ENCODE peak calls at places on chromosomes 16 and 17, in four cellular contexts. M is stomach, C is endothelial cell of umbilical vein, Z is esophagus muscularis mucosa. P is an unnamed sample.

GRCh38 chr17:63460018-63460417 is 13.9 kb upstream of the CYB561 start:
- DNase-seq in M (no peak), C (no peak), Z (no peak), P (no peak)

GRCh38 chr17:78812849-78813248 is 27.8 kb downstream of the USP36 start:
- DNase-seq in M (no peak), C (no peak), Z (no peak), P (peak; percentile 28)

GRCh38 chr17:49063652-49064051 is 66.5 kb downstream of the IGF2BP1 start:
- DNase-seq in M (no peak), C (peak; percentile 41), Z (no peak), P (no peak)

GRCh38 chr17:31843382-31843780 is 15.7 kb downstream of the COPRS start:
- DNase-seq in M (no peak), C (no peak), Z (no peak), P (no peak)

GRCh38 chr17:1067282-1067956 is 70.5 kb downstream of the TIMM22 start:
- DNase-seq in M (peak; percentile 54), C (no peak), Z (no peak), P (no peak)

GRCh38 chr17:76523084-76524037 is 14.1 kb downstream of the CYGB start:
- DNase-seq in M (peak; percentile 83), C (peak; percentile 60), Z (no peak), P (peak; percentile 97)

GRCh38 chr17:77572065-77572601 is 386.4 kb upstream of the TNRC6C start:
- DNase-seq in M (no peak), C (no peak), Z (no peak), P (peak; percentile 46)

GRCh38 chr17:81722184-81723120 is 10.4 kb downstream of the SLC25A10 start:
- DNase-seq in M (peak; percentile 94), C (no peak), Z (no peak), P (no peak)

GRCh38 chr17:27520571-27521185 is 64.4 kb downstream of the KSR1 start:
- DNase-seq in M (no peak), C (no peak), Z (no peak), P (no peak)

GRCh38 chr17:63928966-63929695 is 3.0 kb downstream of the CD79B start:
- DNase-seq in M (no peak), C (no peak), Z (no peak), P (peak; percentile 74)

GRCh38 chr17:15883617-15884111 is 61.3 kb upstream of the ADORA2B start:
- DNase-seq in M (no peak), C (no peak), Z (no peak), P (no peak)

GRCh38 chr16:12324152-12324551 is 347.6 kb downstream of the SNX29 start:
- DNase-seq in M (no peak), C (no peak), Z (no peak), P (no peak)

GRCh38 chr16:59535298-59535697 is 801.2 kb upstream of the GOT2 start:
- DNase-seq in M (no peak), C (no peak), Z (no peak), P (no peak)

GRCh38 chr17:80227156-80227555 is 6.9 kb downstream of the SLC26A11 start:
- DNase-seq in M (no peak), C (no peak), Z (no peak), P (no peak)

GRCh38 chr17:44367219-44367618 is 3.6 kb upstream of the FAM171A2 start:
- DNase-seq in M (no peak), C (no peak), Z (no peak), P (no peak)

GRCh38 chr16:67202956-67203493 is 4.1 kb downstream of the ELMO3 start:
- DNase-seq in M (no peak), C (no peak), Z (no peak), P (no peak)

GRCh38 chr16:81633147-81633619 is 145.9 kb upstream of the PLCG2 start:
- DNase-seq in M (no peak), C (no peak), Z (no peak), P (no peak)

GRCh38 chr17:40596261-40596919 is 31.1 kb upstream of the CCR7 start:
- DNase-seq in M (no peak), C (no peak), Z (peak; percentile 21), P (no peak)

GRCh38 chr16:9670058-9670457 is 512.2 kb downstream of the GRIN2A start:
- DNase-seq in M (no peak), C (no peak), Z (peak; percentile 34), P (no peak)

GRCh38 chr16:13436641-13437423 is 483.1 kb upstream of the ERCC4 start:
- DNase-seq in M (no peak), C (no peak), Z (no peak), P (no peak)

GRCh38 chr17:66514227-66514806 is 211.9 kb downstream of the PRKCA start:
- DNase-seq in M (no peak), C (no peak), Z (no peak), P (no peak)

GRCh38 chr17:45763182-45763581 is 20.9 kb upstream of the CRHR1 start:
- DNase-seq in M (no peak), C (no peak), Z (no peak), P (no peak)

GRCh38 chr16:813204-813915 is 12.8 kb upstream of the GNG13 start:
- DNase-seq in M (no peak), C (no peak), Z (no peak), P (no peak)
- TF ChIP-seq POLR2AphosphoS5 in M (no peak), C (no peak), Z (no peak), P (no peak)

GRCh38 chr17:37643829-37644228 is 583 bp upstream of the DDX52 start:
- DNase-seq in M (peak; percentile 58), C (no peak), Z (no peak), P (no peak)
- H3K4me3 ChIP-seq in M (peak overlapping the region; percentile 67), C (no peak overlapping the region), Z (peak overlapping the region; percentile 77), P (peak overlapping the region; percentile 81)

DNA sequence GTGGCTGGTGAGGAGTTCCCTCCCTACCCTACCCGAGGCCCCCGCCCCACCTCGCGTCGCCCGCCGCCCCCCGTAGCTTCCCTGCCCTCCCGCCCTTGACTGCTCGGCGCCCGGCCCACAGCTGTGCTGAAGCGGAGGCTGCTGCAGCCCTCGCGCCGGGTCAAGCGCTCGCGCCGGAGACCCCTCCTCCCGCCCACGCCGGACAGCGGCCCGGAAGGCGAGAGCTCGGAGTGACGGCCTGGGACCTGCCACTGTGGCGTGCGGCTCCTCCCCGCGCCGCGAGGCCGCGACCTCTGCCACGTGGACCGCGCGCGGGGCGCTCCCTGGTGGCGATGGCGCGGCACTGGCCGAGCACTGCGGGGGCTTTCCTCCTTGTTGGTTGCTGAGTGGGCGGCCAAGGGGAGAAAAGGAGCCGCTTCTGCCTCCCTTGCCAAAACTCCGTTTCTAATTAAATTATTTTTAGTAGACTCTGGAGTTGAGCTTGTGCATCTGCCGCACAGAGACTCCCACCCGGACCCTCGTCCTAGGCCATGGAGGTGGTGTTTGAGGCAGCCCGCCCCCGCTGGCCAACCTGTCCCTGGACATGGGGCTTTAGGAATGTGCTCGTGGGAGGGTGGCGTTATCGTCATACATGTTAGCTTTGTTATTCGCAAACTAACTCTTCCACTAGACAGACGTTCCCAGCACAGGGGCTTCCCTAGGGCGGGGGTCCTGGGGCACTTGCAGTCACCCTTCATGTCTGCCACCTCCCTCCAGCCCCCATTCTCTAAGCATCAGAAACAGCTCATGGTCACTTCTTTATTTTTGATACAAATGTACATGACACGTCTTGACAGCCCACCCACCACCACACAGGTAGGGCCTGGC is 4.4 kb downstream of the TP53I13 start:
- DNase-seq in M (peak; percentile 52), C (peak; percentile 53), Z (no peak), P (peak; percentile 83)
- H3K4me1 ChIP-seq in M (peaks cover 68% of the 10 kb centered on the region), C (peaks cover 12% of the 10 kb centered on the region), Z (peaks cover 56% of the 10 kb centered on the region), P (peaks cover 53% of the 10 kb centered on the region)

GRCh38 chr17:6240601-6241000 is 170.4 kb downstream of the WSCD1 start:
- DNase-seq in M (no peak), C (no peak), Z (peak; percentile 83), P (peak; percentile 3)

GRCh38 chr17:6241381-6241780 is 171.2 kb downstream of the WSCD1 start:
- DNase-seq in M (no peak), C (no peak), Z (no peak), P (no peak)

GRCh38 chr17:6243186-6243585 is 173.0 kb downstream of the WSCD1 start:
- DNase-seq in M (no peak), C (no peak), Z (no peak), P (no peak)

GRCh38 chr17:6240001-6240400 is 169.8 kb downstream of the WSCD1 start:
- DNase-seq in M (no peak), C (no peak), Z (peak; percentile 84), P (peak; percentile 30)

GRCh38 chr17:6241996-6242395 is 171.8 kb downstream of the WSCD1 start:
- DNase-seq in M (no peak), C (no peak), Z (peak; percentile 72), P (no peak)
- TF ChIP-seq POLR2AphosphoS5 in M (no peak), C (no peak), Z (no peak), P (no peak)

GRCh38 chr17:2786176-2786881 is 9.9 kb upstream of the RAP1GAP2 start:
- DNase-seq in M (peak; percentile 91), C (peak; percentile 78), Z (peak; percentile 94), P (peak; percentile 97)
- H3K4me3 ChIP-seq in M (no peak overlapping the region), C (no peak overlapping the region), Z (no peak overlapping the region), P (no peak overlapping the region)

GRCh38 chr17:73584987-73585386 is 59.3 kb downstream of the SDK2 start:
- DNase-seq in M (no peak), C (no peak), Z (no peak), P (no peak)
- H3K4me1 ChIP-seq in M (no peaks in the 10 kb centered on the region), C (no peaks in the 10 kb centered on the region), Z (no peaks in the 10 kb centered on the region), P (peaks cover 33% of the 10 kb centered on the region)

GRCh38 chr16:57639172-57639571 is 10.7 kb downstream of the ADGRG1 start:
- DNase-seq in M (peak; percentile 67), C (no peak), Z (no peak), P (no peak)
- TF ChIP-seq POLR2AphosphoS5 in M (no peak), C (no peak), Z (no peak), P (no peak)

DNA sequence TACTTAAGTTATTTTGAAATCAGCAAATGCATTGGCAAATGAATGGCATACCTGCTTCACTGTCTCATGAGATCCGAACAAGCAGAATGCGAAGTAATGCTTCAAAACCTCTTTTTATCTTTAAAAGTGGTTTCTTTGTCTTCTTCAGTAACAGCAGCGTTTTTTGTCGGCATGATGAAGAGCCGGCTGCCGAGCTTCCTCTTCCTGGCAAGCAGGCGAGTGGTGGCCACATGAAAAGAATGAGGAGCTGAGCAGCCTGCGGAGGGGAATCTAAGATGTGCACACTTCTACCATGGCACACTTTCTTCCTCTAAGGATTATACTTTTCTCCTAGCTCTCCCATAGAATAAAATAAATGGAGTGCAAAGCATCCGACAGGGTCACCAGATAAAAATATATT is 42.4 kb upstream of the AKTIP start:
- DNase-seq in M (no peak), C (no peak), Z (no peak), P (peak; percentile 80)
- H3K4me3 ChIP-seq in M (no peak overlapping the region), C (no peak overlapping the region), Z (no peak overlapping the region), P (no peak overlapping the region)

GRCh38 chr17:50311112-50311460 is 34.8 kb upstream of the XYLT2 start:
- DNase-seq in M (no peak), C (no peak), Z (no peak), P (no peak)
- H3K4me1 ChIP-seq in M (peaks cover 20% of the 10 kb centered on the region), C (no peaks in the 10 kb centered on the region), Z (no peaks in the 10 kb centered on the region), P (no peaks in the 10 kb centered on the region)